ENCODE peak calls at places on chromosome 18, in eight cellular contexts. F is hepatocyte, N is HCT116, T is GM23338, A is GM23248, L is PC-9, Z is OCI-LY7, V is SK-N-SH. C is an unnamed sample.

GRCh38 chr18:58417752-58418151 is 211.1 kb downstream of the ALPK2 start:
- DNase-seq in F (no peak), N (no peak), T (no peak), A (peak; percentile 64), L (peak; percentile 85), Z (no peak), V (no peak), C (peak; percentile 88)

GRCh38 chr18:78849458-78849857 is 130.2 kb upstream of the SALL3 start:
- DNase-seq in F (no peak), N (no peak), T (no peak), A (no peak), L (no peak), Z (no peak), V (no peak), C (no peak)

GRCh38 chr18:48367557-48367956 is 41.6 kb downstream of the ZBTB7C start:
- DNase-seq in F (no peak), N (no peak), T (no peak), A (no peak), L (no peak), Z (no peak), V (no peak), C (no peak)

GRCh38 chr18:10495936-10496335 is 29.9 kb upstream of the NAPG start:
- DNase-seq in F (no peak), N (no peak), T (no peak), A (peak; percentile 29), L (no peak), Z (no peak), V (no peak), C (no peak)

GRCh38 chr18:79576686-79577351 is 102.8 kb upstream of the CTDP1 start:
- DNase-seq in F (peak; percentile 73), N (no peak), T (no peak), A (peak; percentile 18), L (no peak), Z (no peak), V (no peak), C (no peak)

GRCh38 chr18:62741118-62741566 is 25.8 kb downstream of the PHLPP1 start:
- DNase-seq in F (peak; percentile 89), N (peak; percentile 91), T (peak; percentile 66), A (peak; percentile 61), L (peak; percentile 46), Z (no peak), V (no peak), C (peak; percentile 63)

GRCh38 chr18:62398291-62398690 is 73.2 kb downstream of the TNFRSF11A start:
- DNase-seq in F (no peak), N (no peak), T (no peak), A (no peak), L (no peak), Z (no peak), V (no peak), C (no peak)

GRCh38 chr18:43855376-43855775 is 578.1 kb upstream of the SYT4 start:
- DNase-seq in F (no peak), N (no peak), T (peak; percentile 2), A (no peak), L (no peak), Z (no peak), V (no peak), C (no peak)

GRCh38 chr18:48216639-48217280 is 192.4 kb downstream of the ZBTB7C start:
- DNase-seq in F (no peak), N (no peak), T (no peak), A (no peak), L (no peak), Z (no peak), V (no peak), C (no peak)

GRCh38 chr18:70289351-70290330 is 796 bp downstream of the SOCS6 start:
- DNase-seq in F (peak; percentile 77), N (no peak), T (peak; percentile 67), A (peak; percentile 67), L (no peak), Z (no peak), V (peak; percentile 85), C (peak; percentile 26)

GRCh38 chr18:79624356-79624961 is 55.1 kb upstream of the CTDP1 start:
- DNase-seq in F (no peak), N (no peak), T (no peak), A (no peak), L (no peak), Z (peak; percentile 37), V (no peak), C (no peak)

DNA sequence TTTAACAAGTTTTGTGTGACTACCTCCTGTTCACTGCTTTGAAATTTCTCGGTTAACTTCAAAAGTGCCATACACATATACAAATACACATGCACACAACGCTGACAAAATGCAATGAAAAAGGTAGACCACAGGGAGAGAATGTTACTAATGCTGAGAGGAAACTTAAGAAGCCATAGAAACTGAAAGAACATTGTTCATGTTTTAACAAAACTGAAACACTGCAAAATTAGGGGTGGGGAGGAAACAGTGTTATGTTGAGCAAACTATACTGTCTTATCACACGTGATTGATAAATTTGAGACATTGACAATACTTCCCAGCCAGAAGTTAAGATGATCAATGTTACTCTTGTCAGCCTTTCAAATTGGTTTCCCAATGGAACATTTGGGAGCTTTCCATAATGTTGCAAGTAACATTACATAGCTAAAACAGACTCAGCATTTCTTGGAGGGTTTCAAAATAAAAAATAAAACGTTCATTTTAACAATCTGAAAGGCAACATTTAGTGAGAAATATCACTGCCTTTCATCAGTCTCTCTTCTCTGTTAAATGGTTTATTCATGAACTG is 165.5 kb downstream of the L3MBTL4 start:
- DNase-seq in F (no peak), N (no peak), T (no peak), A (no peak), L (no peak), Z (no peak), V (no peak), C (no peak)
- H3K9me2 ChIP-seq in F (no peaks in the 10 kb centered on the region), N (no peaks in the 10 kb centered on the region), T (no peaks in the 10 kb centered on the region), A (no peaks in the 10 kb centered on the region), L (no peaks in the 10 kb centered on the region), Z (no peaks in the 10 kb centered on the region), V (no peaks in the 10 kb centered on the region), C (no peaks in the 10 kb centered on the region)

GRCh38 chr18:26894006-26894405 is 28.5 kb upstream of the AQP4 start:
- DNase-seq in F (no peak), N (no peak), T (peak; percentile 12), A (no peak), L (no peak), Z (no peak), V (no peak), C (no peak)

GRCh38 chr18:26894426-26894825 is 28.9 kb upstream of the AQP4 start:
- DNase-seq in F (no peak), N (no peak), T (no peak), A (no peak), L (no peak), Z (no peak), V (no peak), C (no peak)
- H3K9me2 ChIP-seq in F (no peaks in the 10 kb centered on the region), N (no peaks in the 10 kb centered on the region), T (no peaks in the 10 kb centered on the region), A (no peaks in the 10 kb centered on the region), L (no peaks in the 10 kb centered on the region), Z (no peaks in the 10 kb centered on the region), V (no peaks in the 10 kb centered on the region), C (no peaks in the 10 kb centered on the region)

GRCh38 chr18:60404686-60405085 is 32.1 kb upstream of the MC4R start:
- DNase-seq in F (no peak), N (no peak), T (no peak), A (no peak), L (no peak), Z (no peak), V (no peak), C (no peak)
- H3K9me2 ChIP-seq in F (no peaks in the 10 kb centered on the region), N (no peaks in the 10 kb centered on the region), T (no peaks in the 10 kb centered on the region), A (peaks cover 4% of the 10 kb centered on the region), L (no peaks in the 10 kb centered on the region), Z (no peaks in the 10 kb centered on the region), V (no peaks in the 10 kb centered on the region), C (no peaks in the 10 kb centered on the region)

DNA sequence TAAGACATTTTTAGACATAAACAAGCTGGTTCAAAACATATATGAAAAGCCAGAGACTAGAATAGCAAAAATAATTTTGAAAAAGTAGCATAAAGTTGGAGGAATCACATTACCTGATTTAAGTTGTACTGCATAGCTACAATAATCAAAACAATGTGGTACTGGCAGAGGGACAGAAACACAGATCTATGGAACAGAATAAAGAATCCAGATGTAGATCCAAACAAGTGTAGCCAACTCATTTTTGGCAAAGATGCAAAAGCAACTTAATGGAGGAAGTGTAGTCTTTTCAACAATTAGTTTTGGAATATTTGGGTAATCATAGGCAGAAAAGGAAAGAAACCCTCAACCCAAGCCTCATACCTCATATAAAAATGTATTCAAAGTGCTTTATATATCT is 278.7 kb upstream of the ZNF521 start:
- DNase-seq in F (no peak), N (no peak), T (no peak), A (no peak), L (no peak), Z (no peak), V (no peak), C (no peak)
- H3K9me2 ChIP-seq in F (no peaks in the 10 kb centered on the region), N (no peaks in the 10 kb centered on the region), T (no peaks in the 10 kb centered on the region), A (no peaks in the 10 kb centered on the region), L (no peaks in the 10 kb centered on the region), Z (no peaks in the 10 kb centered on the region), V (no peaks in the 10 kb centered on the region), C (no peaks in the 10 kb centered on the region)

GRCh38 chr18:31677592-31677991 is 6.8 kb downstream of the B4GALT6 start:
- DNase-seq in F (no peak), N (no peak), T (no peak), A (no peak), L (no peak), Z (no peak), V (no peak), C (no peak)
- H3K9me2 ChIP-seq in F (no peaks in the 10 kb centered on the region), N (no peaks in the 10 kb centered on the region), T (no peaks in the 10 kb centered on the region), A (no peaks in the 10 kb centered on the region), L (no peaks in the 10 kb centered on the region), Z (no peaks in the 10 kb centered on the region), V (no peaks in the 10 kb centered on the region), C (no peaks in the 10 kb centered on the region)